ENCODE peak calls at places on chromosomes 4 and X, in six cellular contexts. E is PC-3, Z is GM23338, G is HepG2, T is fibroblast of lung, F is DND-41. M is an unnamed sample.

GRCh38 chr4:155944516-155944915 is 9.2 kb downstream of the CTSO start:
- DNase-seq in Z (peak; percentile 24), T (peak; percentile 86), E (no peak), G (no peak), F (no peak), M (no peak)

GRCh38 chr4:174292473-174292872 is 8.8 kb downstream of the CEP44 start:
- DNase-seq in T (no peak), F (no peak), Z (no peak), E (no peak), G (no peak), M (no peak)

GRCh38 chr4:99205104-99205979 is 13.7 kb downstream of the ADH6 start:
- DNase-seq in G (peak; percentile 83), F (no peak), Z (peak; percentile 66), T (no peak), E (no peak), M (peak; percentile 81)

GRCh38 chrX:139141370-139141769 is 389.2 kb upstream of the F9 start:
- DNase-seq in T (no peak), Z (no peak), F (no peak), E (no peak), G (no peak), M (no peak)

GRCh38 chr4:16887887-16888286 is 10.6 kb downstream of the LDB2 start:
- DNase-seq in F (no peak), T (no peak), G (no peak), Z (no peak), E (no peak), M (no peak)

GRCh38 chr4:139798456-139798855 is 132.8 kb downstream of the MGST2 start:
- DNase-seq in F (no peak), E (no peak), G (no peak), T (peak; percentile 40), Z (no peak), M (no peak)

GRCh38 chr4:15776871-15777648 is 1.1 kb upstream of the CD38 start:
- DNase-seq in T (no peak), F (peak; percentile 87), E (no peak), G (no peak), Z (no peak), M (no peak)

GRCh38 chr4:92600638-92601037 is 296.9 kb downstream of the GRID2 start:
- DNase-seq in Z (peak; percentile 74), G (peak; percentile 3), F (no peak), E (peak; percentile 1), T (no peak), M (no peak)

GRCh38 chr4:118173956-118174355 is 139.7 kb downstream of the NDST3 start:
- DNase-seq in G (no peak), E (peak; percentile 4), T (peak; percentile 74), Z (no peak), F (peak; percentile 72), M (peak; percentile 95)

GRCh38 chr4:144967161-144967560 is 130.8 kb downstream of the ANAPC10 start:
- DNase-seq in T (no peak), Z (no peak), E (peak; percentile 43), G (no peak), F (no peak), M (no peak)

GRCh38 chrX:44338361-44338760 is 5.1 kb downstream of the EFHC2 start:
- DNase-seq in E (no peak), F (no peak), T (no peak), G (no peak), Z (no peak), M (no peak)

GRCh38 chr4:26459054-26459755 is 31.1 kb downstream of the CCKAR start:
- DNase-seq in E (peak; percentile 65), Z (peak; percentile 76), G (peak; percentile 58), T (peak; percentile 80), F (peak; percentile 12), M (no peak)

GRCh38 chrX:129688097-129688496 is 33.3 kb upstream of the APLN start:
- DNase-seq in E (no peak), G (no peak), T (no peak), F (no peak), Z (no peak), M (no peak)

GRCh38 chrX:108763559-108763958 is 27.2 kb upstream of the IRS4 start:
- DNase-seq in G (no peak), F (no peak), T (no peak), Z (no peak), E (no peak), M (no peak)

GRCh38 chr4:180827610-180828009 is 1415.6 kb upstream of the TENM3 start:
- DNase-seq in Z (no peak), F (peak; percentile 9), G (no peak), E (peak; percentile 23), T (peak; percentile 21), M (no peak)

GRCh38 chr4:15457401-15458201 is 12.1 kb upstream of the CC2D2A start:
- DNase-seq in T (peak; percentile 69), Z (peak; percentile 64), E (peak; percentile 46), F (peak; percentile 8), G (peak; percentile 24), M (peak; percentile 34)

GRCh38 chr4:7159923-7160322 is 32.4 kb upstream of the SORCS2 start:
- DNase-seq in G (peak; percentile 69), Z (no peak), T (no peak), F (no peak), E (no peak), M (no peak)

GRCh38 chr4:114267976-114268375 is 288.5 kb upstream of the ARSJ start:
- DNase-seq in Z (no peak), T (no peak), G (no peak), E (no peak), F (no peak), M (no peak)
- H3K27ac ChIP-seq in Z (no peak overlapping the region), T (no peak overlapping the region), G (no peak overlapping the region), E (no peak overlapping the region), F (no peak overlapping the region), M (no peak overlapping the region)

GRCh38 chr4:38730830-38731646 is 51.8 kb downstream of the TLR10 start:
- DNase-seq in G (peak; percentile 66), Z (peak; percentile 94), F (peak; percentile 76), T (peak; percentile 96), E (peak; percentile 73), M (no peak)
- TF ChIP-seq EZH2 in G (no peak), Z (no peak), F (no peak), T (no peak), E (no peak), M (no peak)

DNA sequence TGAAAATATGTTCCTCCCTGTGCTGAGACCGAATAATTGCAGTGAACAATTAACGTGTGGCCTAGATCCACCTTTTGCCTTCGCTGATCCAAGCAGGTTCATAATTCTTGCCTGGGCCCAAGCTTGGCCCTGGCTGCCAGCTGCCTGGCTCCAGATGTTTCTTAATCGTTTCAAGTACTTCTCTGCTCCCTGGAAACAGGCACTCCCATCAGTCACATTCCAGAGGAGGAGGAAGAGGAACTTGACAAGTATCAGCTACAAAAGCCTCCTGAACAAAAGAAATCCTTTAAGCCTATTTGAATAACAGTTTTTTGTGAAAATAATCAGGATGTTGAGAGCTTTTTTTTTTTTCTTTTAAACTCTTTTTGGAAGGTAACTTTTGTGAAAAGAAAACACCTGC is 154.2 kb downstream of the PTTG2 start:
- DNase-seq in Z (peak; percentile 90), G (no peak), F (no peak), E (no peak), T (no peak), M (no peak)
- H3K27ac ChIP-seq in Z (peak overlapping the region; percentile 92), G (no peak overlapping the region), F (no peak overlapping the region), E (no peak overlapping the region), T (no peak overlapping the region), M (no peak overlapping the region)

GRCh38 chr4:84481879-84482245 is 17.2 kb downstream of the NKX6-1 start:
- DNase-seq in E (no peak), Z (no peak), G (no peak), T (no peak), F (no peak), M (no peak)
- TF ChIP-seq EZH2 in E (no peak), Z (peak; percentile 73), G (no peak), T (peak; percentile 62), F (no peak), M (no peak)

DNA sequence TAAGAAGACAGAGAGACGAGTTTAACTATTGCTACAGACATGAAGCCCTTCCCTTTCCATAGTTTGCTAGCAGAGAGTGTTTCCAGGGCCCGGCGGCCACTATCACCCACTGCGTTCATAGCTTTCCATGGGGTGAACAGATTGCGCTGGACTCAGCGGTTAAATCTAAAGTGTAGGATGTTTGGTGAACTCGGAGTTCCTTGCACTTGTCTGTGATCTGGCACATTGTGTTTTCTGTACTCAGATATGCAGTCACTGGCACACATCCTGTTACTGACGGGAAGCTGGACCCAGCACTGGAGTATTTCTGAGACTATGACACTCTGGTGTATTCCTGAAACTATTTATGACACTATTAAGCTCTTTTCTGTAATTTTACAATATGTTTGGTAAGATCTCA is 13.9 kb downstream of the CD99 start:
- DNase-seq in Z (no peak), T (peak; percentile 54), E (no peak), G (no peak), F (peak; percentile 63), M (no peak)
- H3K27ac ChIP-seq in Z (no peak overlapping the region), T (peak overlapping the region; percentile 17), E (no peak overlapping the region), G (no peak overlapping the region), F (peak overlapping the region; percentile 90), M (peak overlapping the region; percentile 70)

GRCh38 chr4:1557221-1557597 is 126.9 kb downstream of the FAM53A start:
- DNase-seq in F (no peak), G (no peak), E (no peak), T (no peak), Z (no peak), M (no peak)

GRCh38 chr4:1554876-1555265 is 129.2 kb downstream of the FAM53A start:
- DNase-seq in G (no peak), T (no peak), Z (no peak), F (no peak), E (peak; percentile 7), M (no peak)

GRCh38 chr4:1554246-1554875 is 129.8 kb downstream of the FAM53A start:
- DNase-seq in T (no peak), G (no peak), F (no peak), Z (no peak), E (no peak), M (no peak)

GRCh38 chr4:1558205-1558604 is 125.9 kb downstream of the FAM53A start:
- DNase-seq in T (no peak), G (no peak), Z (no peak), E (no peak), F (no peak), M (no peak)

DNA sequence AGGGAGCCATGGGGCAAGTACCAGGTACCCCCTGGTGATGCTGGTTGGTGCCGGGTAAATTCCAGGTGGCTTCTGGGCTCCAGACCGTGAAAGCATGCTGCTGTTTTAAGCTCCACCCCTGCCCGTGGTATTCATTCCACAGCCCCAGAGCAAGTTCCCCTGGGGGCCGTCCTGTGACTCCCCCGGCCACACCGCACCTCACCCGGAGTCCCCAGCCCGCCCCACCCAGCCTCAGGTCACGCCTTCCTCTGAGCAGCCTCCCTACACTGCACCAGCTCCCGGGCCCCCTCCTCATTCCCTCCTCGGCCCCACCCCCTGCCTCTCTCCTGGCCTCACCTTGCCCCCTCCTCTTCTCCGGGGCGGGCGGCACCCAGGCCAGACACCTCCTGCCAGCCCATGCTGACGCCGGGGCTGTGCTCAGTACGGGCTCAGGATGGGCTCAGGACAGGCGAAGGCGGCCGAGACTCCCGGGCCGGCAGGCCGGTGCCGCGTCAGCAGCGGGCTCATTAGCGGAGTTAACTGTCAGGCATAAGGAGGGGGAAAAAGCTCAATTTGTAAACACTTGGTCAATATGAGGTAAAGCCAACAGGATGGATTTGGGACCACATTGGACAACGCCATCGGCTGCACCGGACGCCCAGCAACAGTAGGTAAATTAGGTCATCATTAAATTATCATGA is 127.4 kb downstream of the FAM53A start:
- DNase-seq in E (no peak), Z (peak; percentile 33), T (no peak), F (no peak), G (no peak), M (no peak)
- TF ChIP-seq EZH2 in E (peak; percentile 58), Z (no peak), T (no peak), F (no peak), G (peak; percentile 89), M (no peak)

GRCh38 chr4:56892686-56893085 is 15.0 kb upstream of the REST start:
- DNase-seq in T (no peak), F (no peak), Z (no peak), G (no peak), E (no peak), M (no peak)
- H3K27ac ChIP-seq in T (no peak overlapping the region), F (no peak overlapping the region), Z (no peak overlapping the region), G (no peak overlapping the region), E (no peak overlapping the region), M (no peak overlapping the region)